ENCODE peak calls at places on chromosomes 2 and 18, in ten cellular contexts. H, C, P, W, R, B, N, I, U and F are unnamed samples.

GRCh38 chr2:96205238-96205637 is 3.4 kb downstream of the STARD7 start:
- DNase-seq in N (no peak), C (peak), H (no peak), B (no peak), R (no peak), U (no peak), W (no peak), P (peak), I (no peak), F (no peak)

GRCh38 chr2:152823901-152824300 is 105.5 kb downstream of the ARL6IP6 start:
- DNase-seq in W (no peak), C (no peak), R (no peak), B (no peak), H (no peak), U (no peak), N (no peak), P (no peak), I (no peak), F (no peak)

GRCh38 chr2:60867848-60868247 is 13.5 kb upstream of the REL start:
- DNase-seq in P (no peak), N (no peak), B (peak), R (no peak), H (no peak), W (no peak), U (peak), I (no peak), C (no peak), F (no peak)

GRCh38 chr18:74447404-74448152 is 9.5 kb downstream of the DIPK1C start:
- DNase-seq in R (no peak), P (no peak), U (no peak), B (no peak), C (no peak), W (no peak), N (no peak), I (no peak), H (no peak), F (no peak)

GRCh38 chr2:233074106-233074505 is 14.0 kb downstream of the INPP5D start:
- DNase-seq in C (no peak), B (no peak), R (no peak), H (no peak), N (no peak), P (no peak), U (no peak), W (no peak), I (no peak), F (no peak)

GRCh38 chr2:172089633-172090032 is 4.3 kb downstream of the DLX1 start:
- DNase-seq in H (no peak), B (no peak), I (no peak), P (no peak), W (no peak), R (no peak), U (no peak), N (no peak), C (no peak), F (no peak)

GRCh38 chr18:34880882-34881852 is 160.0 kb upstream of the MAPRE2 start:
- DNase-seq in R (no peak), C (no peak), N (peak), B (no peak), U (no peak), P (peak), W (no peak), I (no peak), H (no peak), F (no peak)

GRCh38 chr18:2805970-2806943 is 40.5 kb upstream of the EMILIN2 start:
- DNase-seq in N (peak), W (no peak), U (no peak), C (peak), I (no peak), P (no peak), B (no peak), H (no peak), R (no peak), F (no peak)

GRCh38 chr2:122236152-122236892 is 480.9 kb downstream of the TSN start:
- DNase-seq in C (peak), H (no peak), R (peak), N (no peak), P (peak), I (peak), B (no peak), W (no peak), U (no peak), F (peak)

GRCh38 chr2:64857581-64858471 is 131.4 kb upstream of the SLC1A4 start:
- DNase-seq in N (no peak), U (no peak), R (peak), P (peak), I (peak), B (no peak), C (no peak), H (no peak), W (peak), F (no peak)

GRCh38 chr2:217740178-217740577 is 262.6 kb downstream of the TNS1 start:
- DNase-seq in B (no peak), P (no peak), C (no peak), I (no peak), W (no peak), H (no peak), R (no peak), U (no peak), N (no peak), F (no peak)

GRCh38 chr2:61378281-61378680 is 92.6 kb downstream of the USP34 start:
- DNase-seq in W (no peak), N (no peak), P (no peak), I (no peak), U (no peak), H (no peak), B (no peak), R (no peak), C (no peak), F (no peak)

GRCh38 chr2:64889803-64890202 is 99.4 kb upstream of the SLC1A4 start:
- DNase-seq in P (no peak), U (no peak), W (no peak), C (no peak), R (no peak), H (no peak), B (no peak), I (no peak), N (no peak), F (no peak)

GRCh38 chr2:128646691-128647090 is 328.0 kb upstream of the HS6ST1 start:
- DNase-seq in I (no peak), U (no peak), R (no peak), C (no peak), W (no peak), H (no peak), N (no peak), P (no peak), B (no peak), F (no peak)

GRCh38 chr18:57110295-57110694 is 36.6 kb upstream of the BOD1L2 start:
- DNase-seq in P (no peak), U (no peak), H (no peak), R (no peak), W (no peak), I (no peak), B (no peak), N (peak), C (no peak), F (peak)